ENCODE peak calls at places on chromosomes 1 and 21, in seven cellular contexts. M is uterus, F is Caco-2, J is heart right ventricle, A is left ventricle myocardium inferior, W is fibroblast of villous mesenchyme, P is fibroblast of lung. D is an unnamed sample.

GRCh38 chr1:221777434-221778072 is 35.7 kb upstream of the DUSP10 start:
- DNase-seq in F (no peak), W (no peak), J (no peak), A (no peak), M (no peak), P (no peak), D (no peak)

GRCh38 chr1:222975472-222976122 is 160.8 kb downstream of the DISP1 start:
- DNase-seq in J (peak), P (peak), A (no peak), F (no peak), M (no peak), W (peak), D (peak)

GRCh38 chr1:9838946-9839345 is 15.2 kb upstream of the CLSTN1 start:
- DNase-seq in P (no peak), M (no peak), F (no peak), A (no peak), J (no peak), W (no peak), D (no peak)

GRCh38 chr21:31045841-31046240 is 7.6 kb upstream of the KRTAP19-8 start:
- DNase-seq in J (no peak), M (no peak), A (no peak), P (no peak), W (no peak), F (no peak), D (no peak)

GRCh38 chr21:42474043-42474831 is 21.8 kb downstream of the RSPH1 start:
- DNase-seq in A (no peak), P (no peak), J (no peak), F (peak), W (no peak), M (no peak), D (peak)

GRCh38 chr1:171335964-171336363 is 22.0 kb downstream of the FMO4 start:
- DNase-seq in J (no peak), M (no peak), A (no peak), W (no peak), F (no peak), P (no peak), D (no peak)

GRCh38 chr1:241612533-241613505 is 27.4 kb downstream of the CHML start:
- DNase-seq in M (no peak), A (no peak), W (peak), F (no peak), J (no peak), P (peak), D (peak)

GRCh38 chr1:212531796-212532195 is 76.8 kb upstream of the ATF3 start:
- DNase-seq in W (no peak), M (no peak), P (no peak), A (no peak), F (no peak), J (no peak), D (no peak)

GRCh38 chr21:35932232-35932911 is 128.0 kb downstream of the SETD4 start:
- DNase-seq in A (peak), M (peak), W (peak), F (no peak), P (peak), J (peak), D (peak)

GRCh38 chr1:154386643-154387352 is 18.3 kb upstream of the IL6R start:
- DNase-seq in P (no peak), F (no peak), A (no peak), W (no peak), J (no peak), M (no peak), D (no peak)

GRCh38 chr1:203286161-203286984 is 18.9 kb upstream of the BTG2 start:
- DNase-seq in M (no peak), W (no peak), J (no peak), A (no peak), P (no peak), F (no peak), D (no peak)

GRCh38 chr1:157542676-157543075 is 9.6 kb downstream of the FCRL5 start:
- DNase-seq in W (no peak), P (no peak), A (peak), F (no peak), M (no peak), J (peak), D (no peak)

GRCh38 chr1:1624443-1625403 is 7.2 kb upstream of the MMP23B start:
- DNase-seq in A (peak), J (peak), M (no peak), W (no peak), P (peak), F (no peak), D (no peak)

GRCh38 chr1:214076341-214077035 is 88.7 kb downstream of the PROX1 start:
- DNase-seq in F (no peak), W (no peak), J (no peak), M (no peak), P (no peak), A (no peak), D (no peak)

GRCh38 chr1:226661965-226662364 is 77.1 kb downstream of the ITPKB start:
- DNase-seq in J (no peak), W (peak), F (no peak), M (no peak), P (peak), A (peak), D (peak)

GRCh38 chr21:40351006-40351405 is 483.8 kb downstream of the PCP4 start:
- DNase-seq in A (no peak), F (no peak), P (no peak), M (no peak), J (no peak), W (no peak), D (no peak)

GRCh38 chr1:245715970-245716369 is 561.2 kb downstream of the KIF26B start:
- DNase-seq in W (peak), A (no peak), P (peak), F (no peak), J (no peak), M (no peak), D (peak)

GRCh38 chr1:38680801-38681510 is 178.6 kb downstream of the RRAGC start:
- DNase-seq in J (no peak), M (no peak), P (no peak), W (peak), F (no peak), A (no peak), D (peak)

GRCh38 chr1:37794372-37795339 is 1.0 kb downstream of the MANEAL start:
- DNase-seq in J (no peak), P (no peak), A (no peak), M (no peak), F (no peak), W (no peak), D (no peak)

GRCh38 chr21:42666023-42666747 is 12.8 kb downstream of the PDE9A start:
- DNase-seq in A (no peak), P (no peak), M (no peak), W (no peak), F (no peak), J (no peak), D (no peak)

GRCh38 chr1:202289009-202289408 is 52.7 kb downstream of the UBE2T start:
- DNase-seq in P (no peak), W (no peak), M (no peak), A (no peak), J (no peak), F (no peak), D (no peak)

DNA sequence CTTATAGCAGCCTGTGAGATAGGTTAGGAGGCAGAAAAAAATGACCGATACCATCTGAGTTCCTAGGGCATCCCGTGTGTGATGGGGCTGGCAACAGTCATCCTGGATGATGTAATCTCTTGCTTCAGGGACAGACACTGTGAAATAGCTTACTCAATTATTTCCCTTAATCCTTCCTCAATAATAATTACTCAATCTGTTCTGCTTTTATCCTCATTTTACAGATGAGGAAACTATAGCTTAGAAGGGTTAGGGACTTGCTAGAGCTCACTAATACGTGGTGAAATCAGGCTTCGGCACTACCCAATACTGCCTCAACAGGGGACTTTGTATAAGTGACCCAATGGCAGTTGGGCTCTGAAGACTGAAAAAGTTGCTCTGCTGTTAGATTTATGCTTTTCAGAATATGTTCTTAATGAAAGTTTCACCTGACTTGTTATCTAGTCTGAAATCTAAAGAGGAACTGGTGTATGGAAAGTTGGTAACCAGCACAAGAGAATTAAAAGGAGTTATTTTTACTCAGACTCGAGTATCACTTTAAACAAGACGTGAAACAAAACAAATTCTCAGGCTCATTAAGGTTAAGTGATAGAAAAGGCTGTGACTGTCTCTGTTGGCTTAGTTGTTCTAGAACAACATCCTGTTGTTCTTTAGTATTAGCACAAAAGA is 14.4 kb downstream of the CD55 start:
- DNase-seq in F (no peak), J (no peak), W (peak), M (no peak), P (peak), A (no peak), D (peak)
- TF ChIP-seq CTCF in F (no peak), J (no peak), W (no peak), M (no peak), P (no peak), A (no peak), D (no peak)

GRCh38 chr1:174800221-174800791 is 199.4 kb upstream of the CACYBP start:
- DNase-seq in J (no peak), F (no peak), P (no peak), W (no peak), A (no peak), M (no peak), D (no peak)
- H3K4me3 ChIP-seq in J (peak), F (no peak), P (peak), W (peak), A (peak), M (peak), D (peak)

DNA sequence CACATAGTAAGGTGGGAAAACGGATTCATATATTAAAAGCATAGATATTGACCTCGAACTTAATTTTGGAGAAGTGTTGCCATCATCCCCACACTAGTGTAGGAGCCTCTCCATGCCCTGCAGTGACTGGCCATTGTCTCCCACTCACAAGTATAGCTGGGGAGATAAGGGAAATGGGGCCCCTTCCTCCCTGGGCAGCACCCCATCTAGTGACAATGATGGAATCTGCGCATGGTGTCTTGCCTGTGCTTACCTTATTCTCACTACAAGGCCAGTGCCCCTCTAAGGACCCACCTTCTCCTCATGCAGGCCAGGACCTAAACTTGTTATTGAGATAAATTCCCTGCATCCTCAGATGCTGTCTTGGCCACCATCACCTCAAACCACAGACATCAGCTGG is 374.9 kb downstream of the NTNG1 start:
- DNase-seq in P (no peak), W (no peak), A (no peak), M (no peak), F (no peak), J (no peak), D (no peak)
- TF ChIP-seq CTCF in P (no peak), W (no peak), A (no peak), M (no peak), F (no peak), J (no peak), D (no peak)

GRCh38 chr21:45228171-45228641 is 59.5 kb downstream of the POFUT2 start:
- DNase-seq in M (no peak), P (peak), J (no peak), F (no peak), W (peak), A (no peak), D (peak)
- H3K4me3 ChIP-seq in M (no peak), P (no peak), J (no peak), F (no peak), W (no peak), A (no peak), D (no peak)

GRCh38 chr1:229984992-229985985 is 81.7 kb upstream of the GALNT2 start:
- DNase-seq in J (no peak), P (no peak), M (no peak), W (no peak), A (no peak), F (no peak), D (no peak)

GRCh38 chr1:229986737-229987364 is 80.2 kb upstream of the GALNT2 start:
- DNase-seq in M (no peak), J (no peak), F (no peak), W (no peak), A (no peak), P (no peak), D (no peak)

GRCh38 chr1:229981736-229982135 is 85.3 kb upstream of the GALNT2 start:
- DNase-seq in M (no peak), J (no peak), A (no peak), P (no peak), F (no peak), W (no peak), D (no peak)

GRCh38 chr1:229987953-229988352 is 79.1 kb upstream of the GALNT2 start:
- DNase-seq in P (no peak), A (no peak), J (no peak), F (no peak), M (no peak), W (no peak), D (no peak)

DNA sequence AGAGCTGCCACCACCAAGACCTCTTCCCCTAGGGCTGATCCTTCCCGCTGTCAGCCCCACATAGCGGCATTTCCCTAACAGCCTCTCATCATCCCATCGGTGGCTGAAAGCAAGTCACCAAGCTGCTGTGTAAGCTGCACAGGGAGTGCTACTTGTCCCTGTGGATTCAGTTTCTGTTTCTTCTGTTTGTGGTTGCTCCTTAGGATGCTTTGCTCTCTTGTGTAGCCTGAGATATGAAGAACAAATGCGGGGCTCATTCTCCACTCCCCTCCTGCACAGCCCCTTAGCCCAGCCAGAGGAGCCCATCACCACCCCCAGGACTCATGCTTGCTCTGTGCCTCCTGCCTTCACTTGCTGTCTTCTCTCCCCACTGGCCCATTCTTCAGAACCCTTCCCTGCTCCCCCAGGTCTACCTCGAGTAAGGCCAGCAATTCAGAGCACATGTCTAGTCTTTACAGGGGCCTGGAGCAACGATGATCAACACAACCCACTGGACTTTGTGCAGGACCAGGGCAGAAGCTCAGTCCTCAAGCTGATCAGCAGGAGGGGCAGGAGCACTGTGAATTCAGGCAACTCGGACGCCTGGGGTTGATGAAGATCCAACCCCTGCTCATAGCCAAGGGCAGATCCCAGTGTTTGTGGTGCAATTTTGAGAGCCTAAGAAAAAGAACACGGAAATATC is 82.6 kb upstream of the GALNT2 start:
- DNase-seq in M (no peak), A (no peak), P (no peak), W (no peak), J (no peak), F (no peak), D (no peak)
- TF ChIP-seq CTCF in M (no peak), A (no peak), P (no peak), W (no peak), J (no peak), F (no peak), D (no peak)